ENCODE peak calls at places on chromosomes 3 and 15, in five cellular contexts. One of them, this sample, is unnamed.

GRCh38 chr15:38226867-38227266 is 25.8 kb upstream of the SPRED1 start:
- DNase-seq in MCF 10A: peak; percentile 95
- DNase-seq in endodermal cell: no peak
- DNase-seq in lower lobe of right lung: no peak
- DNase-seq in cardiac muscle cell: peak; percentile 85
- DNase-seq in this sample: no peak

GRCh38 chr15:47822066-47822465 is 104.8 kb downstream of the SEMA6D start:
- DNase-seq in MCF 10A: no peak
- DNase-seq in endodermal cell: no peak
- DNase-seq in lower lobe of right lung: no peak
- DNase-seq in cardiac muscle cell: no peak
- DNase-seq in this sample: no peak

GRCh38 chr3:14827776-14828175 is 9.0 kb downstream of the FGD5 start:
- DNase-seq in MCF 10A: peak; percentile 44
- DNase-seq in endodermal cell: no peak
- DNase-seq in lower lobe of right lung: no peak
- DNase-seq in cardiac muscle cell: no peak
- DNase-seq in this sample: no peak

GRCh38 chr3:54104084-54104483 is 18.3 kb upstream of the CACNA2D3 start:
- DNase-seq in MCF 10A: no peak
- DNase-seq in endodermal cell: peak; percentile 60
- DNase-seq in lower lobe of right lung: no peak
- DNase-seq in cardiac muscle cell: no peak
- DNase-seq in this sample: no peak

GRCh38 chr15:97521894-97522293 is 438.6 kb upstream of the ARRDC4 start:
- DNase-seq in MCF 10A: no peak
- DNase-seq in endodermal cell: no peak
- DNase-seq in lower lobe of right lung: no peak
- DNase-seq in cardiac muscle cell: peak; percentile 60
- DNase-seq in this sample: no peak

GRCh38 chr3:106070187-106070586 is 201.4 kb upstream of the CBLB start:
- DNase-seq in MCF 10A: no peak
- DNase-seq in endodermal cell: no peak
- DNase-seq in lower lobe of right lung: no peak
- DNase-seq in cardiac muscle cell: no peak
- DNase-seq in this sample: no peak

GRCh38 chr3:4766716-4767499 is 212.3 kb upstream of the BHLHE40 start:
- DNase-seq in MCF 10A: no peak
- DNase-seq in endodermal cell: no peak
- DNase-seq in lower lobe of right lung: no peak
- DNase-seq in cardiac muscle cell: no peak
- DNase-seq in this sample: no peak

GRCh38 chr15:77863491-77864105 is 213.9 kb downstream of the TBC1D2B start:
- DNase-seq in MCF 10A: no peak
- DNase-seq in endodermal cell: peak; percentile 38
- DNase-seq in lower lobe of right lung: no peak
- DNase-seq in cardiac muscle cell: no peak
- DNase-seq in this sample: peak; percentile 59

GRCh38 chr3:160330690-160331089 is 68.3 kb downstream of the IFT80 start:
- DNase-seq in MCF 10A: no peak
- DNase-seq in endodermal cell: no peak
- DNase-seq in lower lobe of right lung: no peak
- DNase-seq in cardiac muscle cell: no peak
- DNase-seq in this sample: no peak

GRCh38 chr3:89171681-89172080 is 64.3 kb downstream of the EPHA3 start:
- DNase-seq in MCF 10A: no peak
- DNase-seq in endodermal cell: no peak
- DNase-seq in lower lobe of right lung: no peak
- DNase-seq in cardiac muscle cell: peak; percentile 4
- DNase-seq in this sample: no peak

GRCh38 chr15:44193651-44194396 is 1.2 kb downstream of the FRMD5 start:
- DNase-seq in MCF 10A: no peak
- DNase-seq in endodermal cell: peak; percentile 75
- DNase-seq in lower lobe of right lung: no peak
- DNase-seq in cardiac muscle cell: peak; percentile 40
- DNase-seq in this sample: no peak

GRCh38 chr3:168060317-168060716 is 35.4 kb downstream of the GOLIM4 start:
- DNase-seq in MCF 10A: no peak
- DNase-seq in endodermal cell: no peak
- DNase-seq in lower lobe of right lung: no peak
- DNase-seq in cardiac muscle cell: no peak
- DNase-seq in this sample: no peak

GRCh38 chr3:168058482-168058881 is 37.2 kb downstream of the GOLIM4 start:
- DNase-seq in MCF 10A: no peak
- DNase-seq in endodermal cell: no peak
- DNase-seq in lower lobe of right lung: no peak
- DNase-seq in cardiac muscle cell: no peak
- DNase-seq in this sample: no peak

GRCh38 chr3:168063122-168063521 is 32.6 kb downstream of the GOLIM4 start:
- DNase-seq in MCF 10A: no peak
- DNase-seq in endodermal cell: no peak
- DNase-seq in lower lobe of right lung: no peak
- DNase-seq in cardiac muscle cell: no peak
- DNase-seq in this sample: no peak

GRCh38 chr3:168062679-168063078 is 33.0 kb downstream of the GOLIM4 start:
- DNase-seq in MCF 10A: no peak
- DNase-seq in endodermal cell: no peak
- DNase-seq in lower lobe of right lung: no peak
- DNase-seq in cardiac muscle cell: no peak
- DNase-seq in this sample: no peak

GRCh38 chr3:168061332-168061996 is 34.3 kb downstream of the GOLIM4 start:
- DNase-seq in MCF 10A: no peak
- DNase-seq in endodermal cell: no peak
- DNase-seq in lower lobe of right lung: no peak
- DNase-seq in cardiac muscle cell: no peak
- DNase-seq in this sample: no peak
- TF ChIP-seq CTCF in MCF 10A: no peak
- TF ChIP-seq CTCF in endodermal cell: peak; percentile 31
- TF ChIP-seq CTCF in lower lobe of right lung: no peak
- TF ChIP-seq CTCF in cardiac muscle cell: no peak
- TF ChIP-seq CTCF in this sample: peak; percentile 31

GRCh38 chr3:50303038-50303815 is at the start of gene HYAL1:
- DNase-seq in MCF 10A: peak; percentile 30
- DNase-seq in endodermal cell: peak; percentile 87
- DNase-seq in lower lobe of right lung: peak; percentile 89
- DNase-seq in cardiac muscle cell: peak; percentile 36
- DNase-seq in this sample: no peak
- TF ChIP-seq CTCF in MCF 10A: no peak
- TF ChIP-seq CTCF in endodermal cell: peak; percentile 63
- TF ChIP-seq CTCF in lower lobe of right lung: peak; percentile 39
- TF ChIP-seq CTCF in cardiac muscle cell: peak; percentile 16
- TF ChIP-seq CTCF in this sample: no peak

DNA sequence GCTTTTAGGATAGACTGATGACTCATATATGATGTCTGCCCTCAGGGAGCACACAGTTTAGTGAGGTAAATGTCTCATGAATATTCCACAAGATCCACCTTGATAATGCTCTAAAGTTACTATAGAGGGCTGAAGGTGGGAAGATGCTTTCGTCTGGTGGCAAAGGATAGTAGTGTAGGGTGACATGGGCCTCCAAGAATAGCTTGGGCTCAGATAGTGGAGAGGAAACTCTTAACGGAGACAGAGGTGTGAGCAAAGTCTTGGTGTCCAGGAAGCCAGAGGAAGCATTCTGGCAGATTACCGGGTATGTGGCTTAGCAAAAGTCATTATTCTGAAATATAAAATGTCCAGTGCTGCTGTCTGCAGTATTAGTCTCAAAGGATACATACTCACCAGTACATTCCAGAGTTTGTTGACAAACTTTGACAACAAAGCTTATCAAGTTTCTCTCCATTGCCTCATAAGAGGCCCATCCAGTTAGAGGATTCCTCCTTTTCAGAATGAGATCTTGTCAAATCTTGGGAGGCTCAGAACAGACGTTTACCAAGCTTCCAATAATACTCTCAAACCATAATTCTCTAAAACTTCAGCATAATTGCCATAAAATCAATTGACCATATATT is 316.7 kb downstream of the LPP start:
- DNase-seq in MCF 10A: no peak
- DNase-seq in endodermal cell: no peak
- DNase-seq in lower lobe of right lung: no peak
- DNase-seq in cardiac muscle cell: no peak
- DNase-seq in this sample: no peak
- TF ChIP-seq CTCF in MCF 10A: no peak
- TF ChIP-seq CTCF in endodermal cell: no peak
- TF ChIP-seq CTCF in lower lobe of right lung: no peak
- TF ChIP-seq CTCF in cardiac muscle cell: no peak
- TF ChIP-seq CTCF in this sample: no peak

DNA sequence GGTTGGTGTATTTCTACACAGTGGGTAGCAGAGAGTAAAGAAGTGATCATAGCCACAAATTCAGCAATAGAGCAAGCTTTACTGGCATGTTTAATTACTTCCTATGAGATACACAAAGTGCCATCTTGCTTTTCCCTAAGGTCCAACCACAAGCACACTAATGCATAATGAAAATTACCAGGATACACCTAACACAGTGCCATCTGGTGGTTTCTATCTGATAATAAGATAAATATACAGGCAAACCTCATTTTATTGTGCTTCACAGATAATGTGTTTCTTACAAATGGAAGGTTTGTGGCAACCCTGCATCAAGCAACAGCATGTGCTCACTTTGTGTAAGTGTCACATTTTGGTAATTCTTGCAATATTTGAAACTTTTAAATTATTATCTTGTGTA is 223.0 kb downstream of the NSUN3 start:
- DNase-seq in MCF 10A: peak; percentile 42
- DNase-seq in endodermal cell: no peak
- DNase-seq in lower lobe of right lung: no peak
- DNase-seq in cardiac muscle cell: peak; percentile 2
- DNase-seq in this sample: no peak
- TF ChIP-seq CTCF in MCF 10A: peak; percentile 42
- TF ChIP-seq CTCF in endodermal cell: peak; percentile 56
- TF ChIP-seq CTCF in lower lobe of right lung: no peak
- TF ChIP-seq CTCF in cardiac muscle cell: no peak
- TF ChIP-seq CTCF in this sample: peak; percentile 80

GRCh38 chr15:74434260-74434915 is 630 bp upstream of the SEMA7A start:
- DNase-seq in MCF 10A: no peak
- DNase-seq in endodermal cell: no peak
- DNase-seq in lower lobe of right lung: peak; percentile 46
- DNase-seq in cardiac muscle cell: no peak
- DNase-seq in this sample: no peak
- TF ChIP-seq CTCF in MCF 10A: no peak
- TF ChIP-seq CTCF in endodermal cell: no peak
- TF ChIP-seq CTCF in lower lobe of right lung: no peak
- TF ChIP-seq CTCF in cardiac muscle cell: no peak
- TF ChIP-seq CTCF in this sample: no peak

This sample was measured in chondrocyte.